ENCODE peak calls at places on chromosomes 2 and 18, in ten cellular contexts. E is HCT116; L is testis; R is choroid plexus epithelial cell; A is activated CD4-positive, alpha-beta T cell treated with anti-CD3 and anti-CD28 coated beads, Interleukin-2, amount 10 ng/mL, durations not matched to agents 7 days and 5 days; X is mammary epithelial cell; F is colonic mucosa; D is T-helper 2 cell; K is non-pigmented ciliary epithelial cell; J is T-helper 17 cell. S is an unnamed sample.

GRCh38 chr2:128288781-128289180 is 29.9 kb downstream of the HS6ST1 start:
- DNase-seq in R (no peak), A (no peak), K (no peak), L (no peak), D (no peak), E (no peak), J (no peak), F (no peak), X (no peak), S (no peak)

GRCh38 chr18:48858676-48859075 is 92.1 kb downstream of the SMAD7 start:
- DNase-seq in X (no peak), F (no peak), L (no peak), K (no peak), J (no peak), D (no peak), E (no peak), A (no peak), R (no peak), S (no peak)

GRCh38 chr2:119253114-119253702 is 29.6 kb downstream of the STEAP3 start:
- DNase-seq in E (peak; percentile 10), J (no peak), X (peak; percentile 66), K (no peak), R (peak; percentile 86), L (no peak), A (no peak), F (no peak), D (no peak), S (no peak)

GRCh38 chr2:45300026-45300750 is 290.9 kb upstream of the SIX2 start:
- DNase-seq in D (no peak), A (no peak), X (no peak), K (no peak), F (peak; percentile 76), J (no peak), R (peak; percentile 19), L (no peak), E (no peak), S (no peak)

GRCh38 chr2:145591109-145591809 is 1071.3 kb upstream of the ZEB2 start:
- DNase-seq in D (no peak), J (no peak), R (no peak), A (no peak), K (no peak), F (no peak), L (no peak), X (peak; percentile 27), E (no peak), S (no peak)

GRCh38 chr2:216339456-216340279 is 32.6 kb downstream of the MARCHF4 start:
- DNase-seq in A (no peak), K (no peak), F (peak; percentile 21), J (no peak), E (no peak), D (no peak), R (peak; percentile 63), X (no peak), L (no peak), S (no peak)

GRCh38 chr2:109612991-109613921 is 510 bp downstream of the SEPTIN10 start:
- DNase-seq in K (no peak), E (no peak), A (no peak), F (peak; percentile 58), D (no peak), X (peak; percentile 59), L (peak; percentile 56), R (peak; percentile 73), J (no peak), S (peak; percentile 79)

GRCh38 chr2:234420406-234420805 is 76.5 kb downstream of the ARL4C start:
- DNase-seq in L (no peak), K (no peak), F (no peak), X (no peak), A (no peak), J (no peak), R (no peak), E (no peak), D (no peak), S (no peak)

GRCh38 chr2:84969511-84970265 is 1.3 kb upstream of the KCMF1 start:
- DNase-seq in D (peak; percentile 15), A (peak; percentile 44), E (no peak), K (no peak), X (no peak), F (peak; percentile 43), L (peak; percentile 30), J (peak; percentile 20), R (peak; percentile 54), S (no peak)

GRCh38 chr2:220310326-220310936 is 683.0 kb downstream of the SLC4A3 start:
- DNase-seq in A (no peak), R (peak; percentile 27), D (no peak), K (no peak), J (no peak), X (no peak), E (no peak), F (no peak), L (no peak), S (no peak)

GRCh38 chr2:190802133-190802532 is 78.5 kb upstream of the GLS start:
- DNase-seq in E (no peak), F (no peak), J (no peak), L (peak; percentile 15), K (no peak), X (no peak), A (no peak), D (no peak), R (no peak), S (no peak)

GRCh38 chr2:37529830-37530452 is 141.5 kb downstream of the CDC42EP3 start:
- DNase-seq in D (no peak), K (no peak), F (no peak), L (no peak), X (no peak), J (no peak), E (no peak), R (no peak), A (no peak), S (no peak)

GRCh38 chr2:241007880-241008710 is 9.7 kb downstream of the SNED1 start:
- DNase-seq in E (no peak), F (no peak), D (no peak), J (no peak), R (no peak), X (no peak), A (peak; percentile 3), L (no peak), K (no peak), S (peak; percentile 57)

GRCh38 chr2:72415781-72416180 is 268.1 kb upstream of the CYP26B1 start:
- DNase-seq in R (no peak), K (no peak), F (no peak), E (no peak), X (no peak), J (no peak), D (no peak), A (no peak), L (no peak), S (no peak)

GRCh38 chr2:119113489-119113770 is 45.1 kb downstream of the C1QL2 start:
- DNase-seq in F (no peak), E (no peak), J (no peak), X (no peak), R (no peak), A (no peak), D (no peak), K (no peak), L (no peak), S (no peak)

GRCh38 chr2:70615222-70615621 is 61.6 kb upstream of the TGFA start:
- DNase-seq in L (no peak), X (no peak), D (no peak), F (no peak), E (no peak), K (no peak), A (no peak), J (no peak), R (no peak), S (no peak)

GRCh38 chr2:11411244-11411643 is 54.7 kb downstream of the E2F6 start:
- DNase-seq in A (no peak), L (no peak), E (no peak), J (no peak), D (no peak), F (no peak), K (no peak), X (no peak), R (no peak), S (no peak)

GRCh38 chr18:67517224-67517765 is 775 bp upstream of the DSEL start:
- DNase-seq in X (no peak), R (no peak), D (no peak), J (no peak), A (no peak), L (peak; percentile 23), K (no peak), E (no peak), F (no peak), S (peak; percentile 65)

GRCh38 chr2:5373200-5373599 is 319.0 kb upstream of the SOX11 start:
- DNase-seq in X (no peak), K (no peak), A (no peak), L (peak; percentile 21), D (no peak), R (peak; percentile 15), E (no peak), J (no peak), F (no peak), S (no peak)

GRCh38 chr18:77080283-77080682 is 52.3 kb downstream of the MBP start:
- DNase-seq in F (no peak), D (no peak), K (no peak), R (no peak), A (no peak), X (no peak), J (no peak), L (no peak), E (no peak), S (no peak)

GRCh38 chr2:242010567-242011513 is 141.3 kb downstream of the RTP5 start:
- DNase-seq in A (peak; percentile 28), F (no peak), K (no peak), E (no peak), L (no peak), D (no peak), X (no peak), R (peak; percentile 26), J (no peak), S (no peak)

S was measured in aorta.